ENCODE peak calls at places on chromosomes 2 and 18, in five cellular contexts. One of them, this sample, is unnamed.

GRCh38 chr2:42764901-42765300 is 966 bp upstream of the OXER1 start:
- DNase-seq in stimulated activated CD4-positive, alpha-beta T cell treated with anti-CD3 and anti-CD28 coated beads, Interleukin-4, amount 100 ng/mL, for 48 hours: no peak
- DNase-seq in WTC11: no peak
- DNase-seq in thoracic aorta: no peak
- DNase-seq in A673: no peak
- DNase-seq in this sample: no peak

GRCh38 chr2:204860249-204860648 is 315.0 kb downstream of the PARD3B start:
- DNase-seq in stimulated activated CD4-positive, alpha-beta T cell treated with anti-CD3 and anti-CD28 coated beads, Interleukin-4, amount 100 ng/mL, for 48 hours: no peak
- DNase-seq in WTC11: no peak
- DNase-seq in thoracic aorta: no peak
- DNase-seq in A673: no peak
- DNase-seq in this sample: no peak

GRCh38 chr2:225124311-225124832 is 82.1 kb upstream of the DOCK10 start:
- DNase-seq in stimulated activated CD4-positive, alpha-beta T cell treated with anti-CD3 and anti-CD28 coated beads, Interleukin-4, amount 100 ng/mL, for 48 hours: no peak
- DNase-seq in WTC11: no peak
- DNase-seq in thoracic aorta: no peak
- DNase-seq in A673: no peak
- DNase-seq in this sample: no peak

GRCh38 chr2:43105586-43106562 is 120.5 kb downstream of the ZFP36L2 start:
- DNase-seq in stimulated activated CD4-positive, alpha-beta T cell treated with anti-CD3 and anti-CD28 coated beads, Interleukin-4, amount 100 ng/mL, for 48 hours: no peak
- DNase-seq in WTC11: no peak
- DNase-seq in thoracic aorta: no peak
- DNase-seq in A673: no peak
- DNase-seq in this sample: no peak

GRCh38 chr2:48250943-48251342 is 279.0 kb upstream of the STON1 start:
- DNase-seq in stimulated activated CD4-positive, alpha-beta T cell treated with anti-CD3 and anti-CD28 coated beads, Interleukin-4, amount 100 ng/mL, for 48 hours: no peak
- DNase-seq in WTC11: no peak
- DNase-seq in thoracic aorta: no peak
- DNase-seq in A673: no peak
- DNase-seq in this sample: no peak

GRCh38 chr2:143452817-143453462 is 323.7 kb downstream of the ARHGAP15 start:
- DNase-seq in stimulated activated CD4-positive, alpha-beta T cell treated with anti-CD3 and anti-CD28 coated beads, Interleukin-4, amount 100 ng/mL, for 48 hours: no peak
- DNase-seq in WTC11: no peak
- DNase-seq in thoracic aorta: no peak
- DNase-seq in A673: no peak
- DNase-seq in this sample: peak

GRCh38 chr2:191686079-191686478 is 8.1 kb downstream of the NABP1 start:
- DNase-seq in stimulated activated CD4-positive, alpha-beta T cell treated with anti-CD3 and anti-CD28 coated beads, Interleukin-4, amount 100 ng/mL, for 48 hours: no peak
- DNase-seq in WTC11: no peak
- DNase-seq in thoracic aorta: no peak
- DNase-seq in A673: no peak
- DNase-seq in this sample: no peak

GRCh38 chr2:190858817-190859216 is 21.8 kb upstream of the GLS start:
- DNase-seq in stimulated activated CD4-positive, alpha-beta T cell treated with anti-CD3 and anti-CD28 coated beads, Interleukin-4, amount 100 ng/mL, for 48 hours: no peak
- DNase-seq in WTC11: no peak
- DNase-seq in thoracic aorta: no peak
- DNase-seq in A673: no peak
- DNase-seq in this sample: no peak

GRCh38 chr2:22904126-22904684 is 480.8 kb upstream of the KLHL29 start:
- DNase-seq in stimulated activated CD4-positive, alpha-beta T cell treated with anti-CD3 and anti-CD28 coated beads, Interleukin-4, amount 100 ng/mL, for 48 hours: peak
- DNase-seq in WTC11: peak
- DNase-seq in thoracic aorta: no peak
- DNase-seq in A673: peak
- DNase-seq in this sample: no peak

GRCh38 chr18:24913507-24914147 is 438.3 kb downstream of the ZNF521 start:
- DNase-seq in stimulated activated CD4-positive, alpha-beta T cell treated with anti-CD3 and anti-CD28 coated beads, Interleukin-4, amount 100 ng/mL, for 48 hours: no peak
- DNase-seq in WTC11: no peak
- DNase-seq in thoracic aorta: no peak
- DNase-seq in A673: no peak
- DNase-seq in this sample: no peak

GRCh38 chr2:138711812-138712211 is 68.4 kb downstream of the NXPH2 start:
- DNase-seq in stimulated activated CD4-positive, alpha-beta T cell treated with anti-CD3 and anti-CD28 coated beads, Interleukin-4, amount 100 ng/mL, for 48 hours: no peak
- DNase-seq in WTC11: no peak
- DNase-seq in thoracic aorta: no peak
- DNase-seq in A673: no peak
- DNase-seq in this sample: no peak

GRCh38 chr2:148965596-148966431 is 72.7 kb upstream of the LYPD6B start:
- DNase-seq in stimulated activated CD4-positive, alpha-beta T cell treated with anti-CD3 and anti-CD28 coated beads, Interleukin-4, amount 100 ng/mL, for 48 hours: no peak
- DNase-seq in WTC11: no peak
- DNase-seq in thoracic aorta: no peak
- DNase-seq in A673: no peak
- DNase-seq in this sample: no peak

GRCh38 chr2:110126086-110126773 is 10.6 kb upstream of the MALL start:
- DNase-seq in stimulated activated CD4-positive, alpha-beta T cell treated with anti-CD3 and anti-CD28 coated beads, Interleukin-4, amount 100 ng/mL, for 48 hours: no peak
- DNase-seq in WTC11: no peak
- DNase-seq in thoracic aorta: no peak
- DNase-seq in A673: no peak
- DNase-seq in this sample: no peak

GRCh38 chr2:220215785-220216184 is 588.4 kb downstream of the SLC4A3 start:
- DNase-seq in stimulated activated CD4-positive, alpha-beta T cell treated with anti-CD3 and anti-CD28 coated beads, Interleukin-4, amount 100 ng/mL, for 48 hours: no peak
- DNase-seq in WTC11: no peak
- DNase-seq in thoracic aorta: no peak
- DNase-seq in A673: no peak
- DNase-seq in this sample: no peak

GRCh38 chr2:70472256-70472905 is 81.2 kb downstream of the TGFA start:
- DNase-seq in stimulated activated CD4-positive, alpha-beta T cell treated with anti-CD3 and anti-CD28 coated beads, Interleukin-4, amount 100 ng/mL, for 48 hours: no peak
- DNase-seq in WTC11: no peak
- DNase-seq in thoracic aorta: no peak
- DNase-seq in A673: peak
- DNase-seq in this sample: no peak

GRCh38 chr2:223887127-223887526 is 49.7 kb upstream of the AP1S3 start:
- DNase-seq in stimulated activated CD4-positive, alpha-beta T cell treated with anti-CD3 and anti-CD28 coated beads, Interleukin-4, amount 100 ng/mL, for 48 hours: no peak
- DNase-seq in WTC11: no peak
- DNase-seq in thoracic aorta: no peak
- DNase-seq in A673: no peak
- DNase-seq in this sample: no peak

GRCh38 chr2:45905643-45905969 is 254.1 kb downstream of the PRKCE start:
- DNase-seq in stimulated activated CD4-positive, alpha-beta T cell treated with anti-CD3 and anti-CD28 coated beads, Interleukin-4, amount 100 ng/mL, for 48 hours: no peak
- DNase-seq in WTC11: no peak
- DNase-seq in thoracic aorta: no peak
- DNase-seq in A673: no peak
- DNase-seq in this sample: no peak

GRCh38 chr2:902584-902983 is 48.1 kb upstream of the SNTG2 start:
- DNase-seq in stimulated activated CD4-positive, alpha-beta T cell treated with anti-CD3 and anti-CD28 coated beads, Interleukin-4, amount 100 ng/mL, for 48 hours: no peak
- DNase-seq in WTC11: no peak
- DNase-seq in thoracic aorta: no peak
- DNase-seq in A673: no peak
- DNase-seq in this sample: no peak

GRCh38 chr2:122168799-122169198 is 413.3 kb downstream of the TSN start:
- DNase-seq in stimulated activated CD4-positive, alpha-beta T cell treated with anti-CD3 and anti-CD28 coated beads, Interleukin-4, amount 100 ng/mL, for 48 hours: no peak
- DNase-seq in WTC11: peak
- DNase-seq in thoracic aorta: no peak
- DNase-seq in A673: no peak
- DNase-seq in this sample: no peak

GRCh38 chr18:76476665-76477561 is 18.1 kb downstream of the ZNF516 start:
- DNase-seq in stimulated activated CD4-positive, alpha-beta T cell treated with anti-CD3 and anti-CD28 coated beads, Interleukin-4, amount 100 ng/mL, for 48 hours: no peak
- DNase-seq in WTC11: no peak
- DNase-seq in thoracic aorta: no peak
- DNase-seq in A673: peak
- DNase-seq in this sample: no peak

GRCh38 chr18:49006641-49007136 is 55.9 kb upstream of the SMAD7 start:
- DNase-seq in stimulated activated CD4-positive, alpha-beta T cell treated with anti-CD3 and anti-CD28 coated beads, Interleukin-4, amount 100 ng/mL, for 48 hours: no peak
- DNase-seq in WTC11: no peak
- DNase-seq in thoracic aorta: no peak
- DNase-seq in A673: peak
- DNase-seq in this sample: no peak

GRCh38 chr2:169485650-169486138 is 6.4 kb downstream of the BBS5 start:
- DNase-seq in stimulated activated CD4-positive, alpha-beta T cell treated with anti-CD3 and anti-CD28 coated beads, Interleukin-4, amount 100 ng/mL, for 48 hours: no peak
- DNase-seq in WTC11: no peak
- DNase-seq in thoracic aorta: no peak
- DNase-seq in A673: no peak
- DNase-seq in this sample: no peak

GRCh38 chr2:240917684-240918257 is 11.6 kb downstream of the CROCC2 start:
- DNase-seq in stimulated activated CD4-positive, alpha-beta T cell treated with anti-CD3 and anti-CD28 coated beads, Interleukin-4, amount 100 ng/mL, for 48 hours: no peak
- DNase-seq in WTC11: peak
- DNase-seq in thoracic aorta: no peak
- DNase-seq in A673: no peak
- DNase-seq in this sample: no peak

GRCh38 chr18:78724214-78724834 is 255.3 kb upstream of the SALL3 start:
- DNase-seq in stimulated activated CD4-positive, alpha-beta T cell treated with anti-CD3 and anti-CD28 coated beads, Interleukin-4, amount 100 ng/mL, for 48 hours: no peak
- DNase-seq in WTC11: no peak
- DNase-seq in thoracic aorta: no peak
- DNase-seq in A673: no peak
- DNase-seq in this sample: no peak

GRCh38 chr2:158716091-158716815 is 78.9 kb upstream of the DAPL1 start:
- DNase-seq in stimulated activated CD4-positive, alpha-beta T cell treated with anti-CD3 and anti-CD28 coated beads, Interleukin-4, amount 100 ng/mL, for 48 hours: no peak
- DNase-seq in WTC11: no peak
- DNase-seq in thoracic aorta: no peak
- DNase-seq in A673: no peak
- DNase-seq in this sample: no peak

GRCh38 chr18:50720281-50720680 is 99.5 kb downstream of the MRO start:
- DNase-seq in stimulated activated CD4-positive, alpha-beta T cell treated with anti-CD3 and anti-CD28 coated beads, Interleukin-4, amount 100 ng/mL, for 48 hours: no peak
- DNase-seq in WTC11: no peak
- DNase-seq in thoracic aorta: no peak
- DNase-seq in A673: no peak
- DNase-seq in this sample: no peak

GRCh38 chr2:46379213-46380037 is 82.2 kb downstream of the EPAS1 start:
- DNase-seq in stimulated activated CD4-positive, alpha-beta T cell treated with anti-CD3 and anti-CD28 coated beads, Interleukin-4, amount 100 ng/mL, for 48 hours: no peak
- DNase-seq in WTC11: no peak
- DNase-seq in thoracic aorta: no peak
- DNase-seq in A673: peak
- DNase-seq in this sample: no peak